ENCODE peak calls at places on chromosomes 16 and 17, in five cellular contexts. I is mesenchymal stem cell, M is neuronal stem cell, X is IMR-90, Y is H1. N is an unnamed sample.

GRCh38 chr17:76554131-76554530 is 14.3 kb downstream of the PRCD start:
- DNase-seq in I (no peak), M (no peak), X (no peak), Y (no peak), N (no peak)

GRCh38 chr17:62644487-62645173 is 17.2 kb downstream of the MRC2 start:
- DNase-seq in I (no peak), M (peak; percentile 38), X (no peak), Y (no peak), N (peak; percentile 84)

GRCh38 chr17:54902611-54903010 is 2.0 kb downstream of the TOM1L1 start:
- DNase-seq in I (no peak), M (no peak), X (no peak), Y (no peak), N (no peak)

GRCh38 chr16:457732-458400 is 32.4 kb downstream of the RAB11FIP3 start:
- DNase-seq in I (peak; percentile 39), M (no peak), X (no peak), Y (no peak), N (peak; percentile 83)

GRCh38 chr17:32516940-32517711 is 30.3 kb downstream of the CDK5R1 start:
- DNase-seq in I (no peak), M (no peak), X (no peak), Y (no peak), N (no peak)

GRCh38 chr17:34990921-34991365 is 10.6 kb downstream of the LIG3 start:
- DNase-seq in I (peak; percentile 86), M (no peak), X (peak; percentile 60), Y (no peak), N (no peak)

GRCh38 chr17:59381716-59382570 is 50.5 kb downstream of the YPEL2 start:
- DNase-seq in I (no peak), M (no peak), X (no peak), Y (no peak), N (no peak)

GRCh38 chr17:57004944-57005579 is 27.1 kb downstream of the SCPEP1 start:
- DNase-seq in I (no peak), M (no peak), X (no peak), Y (no peak), N (peak; percentile 11)

GRCh38 chr16:19851476-19851875 is 33.2 kb downstream of the GPRC5B start:
- DNase-seq in I (no peak), M (no peak), X (no peak), Y (no peak), N (no peak)

GRCh38 chr16:79607587-79607986 is 7.0 kb upstream of the MAF start:
- DNase-seq in I (peak; percentile 70), M (no peak), X (peak; percentile 16), Y (no peak), N (no peak)

GRCh38 chr17:72515291-72516065 is 394.7 kb downstream of the SOX9 start:
- DNase-seq in I (no peak), M (no peak), X (peak; percentile 65), Y (no peak), N (no peak)

GRCh38 chr16:89371968-89372634 is 118.3 kb downstream of the ANKRD11 start:
- DNase-seq in I (no peak), M (no peak), X (peak; percentile 65), Y (no peak), N (no peak)

GRCh38 chr17:5667871-5668270 is 83.6 kb upstream of the NLRP1 start:
- DNase-seq in I (no peak), M (no peak), X (no peak), Y (no peak), N (no peak)

GRCh38 chr16:85350146-85350728 is 238.0 kb upstream of the CIBAR2 start:
- DNase-seq in I (no peak), M (no peak), X (no peak), Y (no peak), N (no peak)

GRCh38 chr16:83699817-83700216 is 108.0 kb upstream of the HSBP1 start:
- DNase-seq in I (no peak), M (no peak), X (no peak), Y (no peak), N (no peak)

GRCh38 chr17:57527437-57528083 is 217.5 kb downstream of the CCDC182 start:
- DNase-seq in I (no peak), M (peak; percentile 82), X (no peak), Y (no peak), N (no peak)

GRCh38 chr16:69820926-69821541 is 58.9 kb downstream of the WWP2 start:
- DNase-seq in I (no peak), M (no peak), X (peak; percentile 24), Y (no peak), N (no peak)

GRCh38 chr17:57403241-57403640 is 146.9 kb downstream of the MSI2 start:
- DNase-seq in I (no peak), M (no peak), X (no peak), Y (no peak), N (no peak)

GRCh38 chr17:73470369-73470768 is 158.6 kb upstream of the CDC42EP4 start:
- DNase-seq in I (no peak), M (no peak), X (no peak), Y (no peak), N (no peak)

GRCh38 chr16:9049241-9049640 is 42.2 kb upstream of the HAPSTR1 start:
- DNase-seq in I (peak; percentile 97), M (no peak), X (peak; percentile 97), Y (no peak), N (no peak)

GRCh38 chr17:37447641-37448040 is 41.0 kb downstream of the TADA2A start:
- DNase-seq in I (peak; percentile 62), M (no peak), X (peak; percentile 51), Y (no peak), N (peak; percentile 6)

GRCh38 chr17:50209472-50210248 is 8.2 kb upstream of the COL1A1 start:
- DNase-seq in I (peak; percentile 99), M (no peak), X (peak; percentile 100), Y (no peak), N (peak; percentile 6)

GRCh38 chr17:56798916-56799315 is 34.8 kb downstream of the C17orf67 start:
- DNase-seq in I (peak; percentile 34), M (peak; percentile 41), X (no peak), Y (no peak), N (no peak)

GRCh38 chr16:31077592-31078199 is 3.5 kb downstream of the ZNF646 start:
- DNase-seq in I (no peak), M (no peak), X (no peak), Y (no peak), N (no peak)

GRCh38 chr16:31080035-31080629 is 5.9 kb downstream of the ZNF646 start:
- DNase-seq in I (no peak), M (no peak), X (no peak), Y (no peak), N (no peak)

GRCh38 chr16:31080756-31081419 is 6.7 kb downstream of the ZNF646 start:
- DNase-seq in I (no peak), M (no peak), X (no peak), Y (no peak), N (no peak)

GRCh38 chr16:31078597-31079341 is 4.5 kb downstream of the ZNF646 start:
- DNase-seq in I (no peak), M (no peak), X (no peak), Y (no peak), N (no peak)

DNA sequence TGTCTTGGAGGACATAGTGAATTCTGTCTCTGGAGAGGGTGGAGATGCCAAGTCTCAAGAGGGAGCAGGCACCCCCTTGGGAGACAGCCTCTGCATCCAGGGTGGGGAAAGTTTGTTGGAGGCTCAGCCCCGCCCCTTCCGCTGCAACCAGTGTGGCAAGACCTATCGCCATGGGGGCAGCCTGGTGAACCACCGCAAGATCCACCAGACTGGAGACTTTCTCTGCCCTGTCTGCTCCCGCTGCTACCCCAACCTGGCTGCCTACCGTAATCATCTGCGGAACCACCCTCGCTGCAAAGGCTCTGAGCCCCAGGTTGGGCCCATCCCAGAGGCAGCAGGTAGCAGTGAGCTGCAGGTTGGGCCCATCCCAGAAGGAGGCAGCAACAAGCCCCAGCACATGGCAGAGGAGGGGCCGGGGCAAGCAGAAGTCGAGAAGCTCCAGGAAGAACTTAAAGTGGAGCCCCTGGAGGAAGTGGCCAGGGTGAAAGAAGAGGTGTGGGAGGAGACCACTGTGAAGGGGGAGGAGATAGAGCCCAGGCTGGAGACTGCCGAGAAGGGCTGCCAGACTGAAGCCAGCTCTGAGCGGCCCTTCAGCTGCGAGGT is 5.2 kb downstream of the ZNF646 start:
- DNase-seq in I (no peak), M (no peak), X (no peak), Y (no peak), N (no peak)
- H3K36me3 ChIP-seq in I (peaks cover 87% of the 10 kb centered on the region), M (peaks cover 88% of the 10 kb centered on the region), X (peaks cover 75% of the 10 kb centered on the region), Y (peaks cover 22% of the 10 kb centered on the region), N (peaks cover 67% of the 10 kb centered on the region)

GRCh38 chr17:45132302-45132568 is at the start of gene PLCD3:
- DNase-seq in I (no peak), M (no peak), X (no peak), Y (no peak), N (no peak)
- H3K14ac ChIP-seq in I (no peak within 1 kb of the TSS), M (peak within 1 kb of the TSS; percentile 97), X (peak within 1 kb of the TSS; percentile 96), Y (no peak within 1 kb of the TSS), N (peak within 1 kb of the TSS; percentile 68)

DNA sequence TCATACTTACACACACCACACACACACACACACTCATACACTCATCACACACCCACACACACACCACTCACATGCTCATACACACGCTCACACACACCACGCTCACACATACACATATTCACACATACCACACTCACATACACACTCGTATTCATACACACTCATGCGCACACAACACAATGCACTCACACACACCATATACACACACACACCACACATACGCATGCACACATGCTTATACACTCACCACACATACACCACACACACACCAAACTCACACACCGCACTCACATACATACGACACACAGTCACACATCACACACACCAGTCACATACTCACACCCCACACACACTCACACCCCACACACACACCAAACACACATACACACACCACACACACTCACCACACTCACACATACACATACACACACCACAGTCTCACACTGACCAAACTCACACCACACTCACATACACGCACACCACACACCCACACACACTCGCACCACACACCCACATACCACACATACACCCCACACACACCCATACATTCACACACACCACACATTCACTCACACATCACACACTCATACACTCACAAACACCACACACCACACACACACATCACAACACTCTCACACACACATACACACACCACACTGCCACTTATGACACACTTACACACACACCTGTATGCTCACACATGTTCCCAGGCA is 88.9 kb downstream of the IRX5 start:
- DNase-seq in I (no peak), M (no peak), X (no peak), Y (no peak), N (no peak)
- H2AK5ac ChIP-seq in I (no peak overlapping the region), M (no peak overlapping the region), X (no peak overlapping the region), Y (peak overlapping the region; percentile 98), N (no peak overlapping the region)

GRCh38 chr17:47949197-47949759 is 7.9 kb downstream of the PNPO start:
- DNase-seq in I (peak; percentile 81), M (peak; percentile 82), X (peak; percentile 82), Y (peak; percentile 82), N (peak; percentile 74)

GRCh38 chr17:47949951-47950350 is 7.7 kb downstream of the PRR15L start:
- DNase-seq in I (no peak), M (no peak), X (no peak), Y (no peak), N (no peak)

GRCh38 chr17:47950448-47950847 is 7.2 kb downstream of the PRR15L start:
- DNase-seq in I (no peak), M (no peak), X (no peak), Y (no peak), N (no peak)

GRCh38 chr17:47946929-47947397 is 5.6 kb downstream of the PNPO start:
- DNase-seq in I (peak; percentile 77), M (peak; percentile 56), X (peak; percentile 79), Y (peak; percentile 47), N (peak; percentile 72)

DNA sequence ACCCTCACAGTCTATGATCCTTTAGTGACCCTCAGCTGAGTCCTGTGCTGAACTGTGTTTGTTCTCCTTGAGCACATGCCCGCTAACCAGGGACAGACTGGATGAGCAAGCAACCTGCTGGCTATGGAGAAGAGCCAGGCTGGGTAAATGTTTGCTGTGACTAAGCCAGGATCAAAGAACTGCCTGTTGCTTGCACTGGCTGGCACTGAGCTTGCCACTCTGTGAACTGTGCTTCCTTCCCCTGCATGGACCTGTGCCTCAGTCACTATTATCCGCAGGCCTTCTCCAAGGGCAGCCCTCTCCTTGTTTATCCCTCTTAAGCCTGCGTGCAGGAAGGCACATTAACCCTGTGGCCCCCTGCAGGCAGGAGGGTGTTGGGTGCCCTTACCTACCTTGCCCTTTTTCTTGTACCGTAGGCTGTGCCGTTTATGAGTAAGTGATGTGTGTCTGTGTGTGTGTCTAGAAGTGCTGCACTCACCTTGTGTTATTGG is 7.4 kb downstream of the PNPO start:
- DNase-seq in I (no peak), M (no peak), X (no peak), Y (no peak), N (no peak)
- H3K36me3 ChIP-seq in I (peaks cover 54% of the 10 kb centered on the region), M (peaks cover 12% of the 10 kb centered on the region), X (peaks cover 2% of the 10 kb centered on the region), Y (no peaks in the 10 kb centered on the region), N (no peaks in the 10 kb centered on the region)